ENCODE peak calls at places on chromosomes 1 and 21, in seven cellular contexts. V is hippocampal formation; S is cardiac fibroblast; C is EH; Q is NCI-H345; T is stimulated activated CD8-positive, alpha-beta memory T cell treated with anti-CD3 and anti-CD28 coated beads, Interleukin-7, amount 100 ng/mL, for 1 hour; F is activated T-cell treated with anti-CD3 and anti-CD28 coated beads, Interleukin-2, amount 50 U/mL, for 48 hours. Z is an unnamed sample.
A peak's percentile ranks its signal among the peaks of the same experiment; 100 is the strongest.

GRCh38 chr1:68347415-68347814 is 102.3 kb downstream of the RPE65 start:
- DNase-seq in V (no peak), S (no peak), C (no peak), Q (no peak), T (no peak), F (no peak), Z (no peak)

GRCh38 chr1:89724369-89725015 is 91.6 kb downstream of the LRRC8C start:
- DNase-seq in V (no peak), S (peak; percentile 93), C (no peak), Q (no peak), T (no peak), F (peak; percentile 83), Z (peak; percentile 60)

GRCh38 chr1:20634594-20635084 is 1.4 kb downstream of the PINK1 start:
- DNase-seq in V (no peak), S (peak; percentile 52), C (peak; percentile 56), Q (peak; percentile 75), T (no peak), F (no peak), Z (no peak)

GRCh38 chr1:14666376-14666775 is 67.9 kb downstream of the KAZN start:
- DNase-seq in V (no peak), S (no peak), C (no peak), Q (no peak), T (no peak), F (no peak), Z (no peak)

GRCh38 chr1:91502882-91503184 is 2.2 kb downstream of the CDC7 start:
- DNase-seq in V (no peak), S (peak; percentile 62), C (peak; percentile 50), Q (peak; percentile 4), T (no peak), F (no peak), Z (no peak)

GRCh38 chr1:2000850-2001249 is 2.7 kb downstream of the CFAP74 start:
- DNase-seq in V (no peak), S (no peak), C (no peak), Q (no peak), T (no peak), F (no peak), Z (no peak)

GRCh38 chr1:205440476-205441317 is 15.1 kb downstream of the BLACAT1 start:
- DNase-seq in V (peak; percentile 26), S (peak; percentile 53), C (peak; percentile 40), Q (peak; percentile 56), T (peak; percentile 13), F (peak; percentile 84), Z (peak; percentile 48)

GRCh38 chr1:247506831-247507230 is 29.4 kb downstream of the OR2C3 start:
- DNase-seq in V (no peak), S (no peak), C (no peak), Q (no peak), T (no peak), F (no peak), Z (no peak)

GRCh38 chr1:1954831-1955441 is 35.9 kb upstream of the TMEM52 start:
- DNase-seq in V (no peak), S (no peak), C (no peak), Q (no peak), T (no peak), F (peak; percentile 66), Z (no peak)

GRCh38 chr21:31630062-31630711 is 29.3 kb upstream of the SOD1 start:
- DNase-seq in V (no peak), S (peak; percentile 95), C (peak; percentile 77), Q (no peak), T (no peak), F (no peak), Z (no peak)

GRCh38 chr21:45979141-45979631 is 2.4 kb upstream of the COL6A1 start:
- DNase-seq in V (no peak), S (no peak), C (no peak), Q (no peak), T (no peak), F (peak; percentile 41), Z (no peak)

GRCh38 chr1:158652721-158653334 is 33.7 kb downstream of the SPTA1 start:
- DNase-seq in V (no peak), S (no peak), C (peak; percentile 0), Q (no peak), T (no peak), F (no peak), Z (no peak)

GRCh38 chr1:233294991-233295774 is at the start of gene PCNX2:
- DNase-seq in V (peak; percentile 33), S (peak; percentile 67), C (peak; percentile 71), Q (peak; percentile 76), T (peak; percentile 21), F (peak; percentile 82), Z (no peak)

GRCh38 chr1:11286735-11287410 is 13.9 kb downstream of the UBIAD1 start:
- DNase-seq in V (no peak), S (peak; percentile 61), C (peak; percentile 43), Q (no peak), T (no peak), F (no peak), Z (no peak)

GRCh38 chr1:67570473-67571143 is 114.4 kb upstream of the GADD45A start:
- DNase-seq in V (no peak), S (peak; percentile 98), C (peak; percentile 98), Q (no peak), T (no peak), F (no peak), Z (no peak)

GRCh38 chr1:229378586-229379442 is 36.0 kb upstream of the CCSAP start:
- DNase-seq in V (no peak), S (peak; percentile 9), C (peak; percentile 11), Q (no peak), T (no peak), F (no peak), Z (no peak)

GRCh38 chr1:178055093-178055492 is 38.8 kb upstream of the RASAL2 start:
- DNase-seq in V (peak; percentile 25), S (peak; percentile 52), C (peak; percentile 53), Q (no peak), T (no peak), F (no peak), Z (no peak)

GRCh38 chr1:53631622-53632310 is 107.2 kb downstream of the GLIS1 start:
- DNase-seq in V (no peak), S (no peak), C (no peak), Q (no peak), T (no peak), F (peak; percentile 3), Z (no peak)